ENCODE peak calls at places on chromosome 22, in nine cellular contexts. Z is ovary, B is OCI-LY7, W is heart right ventricle, D is mucosa of descending colon, S is heart left ventricle, P is lower lobe of right lung, O is fibroblast of lung, F is Peyer's patch. U is an unnamed sample.

GRCh38 chr22:19514831-19515565 is 9.2 kb downstream of the CLDN5 start:
- DNase-seq in Z (no peak), B (no peak), W (no peak), D (no peak), S (no peak), P (no peak), O (no peak), F (no peak), U (no peak)

GRCh38 chr22:38549106-38549884 is 20.7 kb downstream of the DMC1 start:
- DNase-seq in Z (no peak), B (peak; percentile 7), W (no peak), D (no peak), S (no peak), P (no peak), O (no peak), F (no peak), U (no peak)

GRCh38 chr22:29205598-29206371 is at the start of gene EMID1:
- DNase-seq in Z (peak; percentile 72), B (no peak), W (no peak), D (no peak), S (peak; percentile 28), P (peak; percentile 59), O (peak; percentile 35), F (no peak), U (peak; percentile 75)

GRCh38 chr22:26660961-26661578 is 3.7 kb downstream of the MIAT start:
- DNase-seq in Z (no peak), B (peak; percentile 51), W (no peak), D (no peak), S (no peak), P (no peak), O (peak; percentile 25), F (no peak), U (no peak)

GRCh38 chr22:43440103-43440387 is 28.2 kb downstream of the MPPED1 start:
- DNase-seq in Z (peak; percentile 10), B (no peak), W (no peak), D (no peak), S (no peak), P (no peak), O (no peak), F (no peak), U (no peak)

GRCh38 chr22:38572065-38572464 is 2.1 kb upstream of the DMC1 start:
- DNase-seq in Z (no peak), B (peak; percentile 66), W (peak; percentile 41), D (no peak), S (peak; percentile 32), P (no peak), O (peak; percentile 42), F (no peak), U (no peak)

GRCh38 chr22:42388130-42388797 is 43.9 kb downstream of the NFAM1 start:
- DNase-seq in Z (no peak), B (peak; percentile 15), W (no peak), D (no peak), S (no peak), P (no peak), O (peak; percentile 26), F (no peak), U (no peak)

GRCh38 chr22:18952022-18952421 is 15.9 kb upstream of the PRODH start:
- DNase-seq in Z (no peak), B (no peak), W (no peak), D (no peak), S (peak; percentile 3), P (peak; percentile 13), O (no peak), F (no peak), U (peak; percentile 55)

GRCh38 chr22:43384863-43385262 is 27.0 kb upstream of the MPPED1 start:
- DNase-seq in Z (no peak), B (no peak), W (no peak), D (no peak), S (no peak), P (peak; percentile 6), O (no peak), F (no peak), U (no peak)

GRCh38 chr22:16601437-16602223 is 9.0 kb upstream of the CCT8L2 start:
- DNase-seq in Z (peak; percentile 43), B (no peak), W (peak; percentile 21), D (no peak), S (peak; percentile 20), P (peak; percentile 53), O (no peak), F (no peak), U (no peak)

GRCh38 chr22:46677323-46678002 is 57.3 kb downstream of the GRAMD4 start:
- DNase-seq in Z (no peak), B (no peak), W (no peak), D (no peak), S (no peak), P (no peak), O (no peak), F (no peak), U (no peak)

GRCh38 chr22:25623310-25623734 is 58.8 kb downstream of the GRK3 start:
- DNase-seq in Z (no peak), B (peak; percentile 2), W (no peak), D (no peak), S (no peak), P (no peak), O (no peak), F (no peak), U (no peak)

GRCh38 chr22:38657248-38657909 is 941 bp downstream of the CBY1 start:
- DNase-seq in Z (no peak), B (peak; percentile 20), W (no peak), D (no peak), S (no peak), P (no peak), O (peak; percentile 32), F (peak; percentile 62), U (no peak)

GRCh38 chr22:29108137-29108536 is 35.3 kb downstream of the KREMEN1 start:
- DNase-seq in Z (no peak), B (no peak), W (no peak), D (no peak), S (no peak), P (no peak), O (peak; percentile 71), F (no peak), U (no peak)

GRCh38 chr22:46421272-46421671 is 85.8 kb downstream of the TRMU start:
- DNase-seq in Z (no peak), B (peak; percentile 68), W (no peak), D (no peak), S (no peak), P (peak; percentile 42), O (no peak), F (peak; percentile 87), U (no peak)

GRCh38 chr22:37498289-37498909 is 12.2 kb upstream of the MFNG start:
- DNase-seq in Z (no peak), B (peak; percentile 88), W (no peak), D (peak; percentile 82), S (no peak), P (no peak), O (no peak), F (peak; percentile 76), U (peak; percentile 68)
- TF ChIP-seq CTCF in Z (no peak), B (peak; percentile 83), W (peak; percentile 47), D (peak; percentile 64), S (peak; percentile 36), P (peak; percentile 63), O (no peak), F (peak; percentile 68), U (peak; percentile 55)

GRCh38 chr22:48316876-48317250 is 1510.8 kb downstream of the BRD1 start:
- DNase-seq in Z (peak; percentile 12), B (no peak), W (no peak), D (peak; percentile 19), S (no peak), P (no peak), O (no peak), F (no peak), U (no peak)
- H3K9me3 ChIP-seq in Z (no peaks in the 10 kb centered on the region), B (peaks cover 4% of the 10 kb centered on the region), W (no peaks in the 10 kb centered on the region), D (peaks cover 4% of the 10 kb centered on the region), S (peaks cover 9% of the 10 kb centered on the region), P (peaks cover 9% of the 10 kb centered on the region), O (no peaks in the 10 kb centered on the region), F (no peaks in the 10 kb centered on the region), U (no peaks in the 10 kb centered on the region)

GRCh38 chr22:33853200-33854097 is 66.8 kb downstream of the LARGE1 start:
- DNase-seq in Z (peak; percentile 69), B (peak; percentile 91), W (peak; percentile 68), D (peak; percentile 78), S (peak; percentile 76), P (peak; percentile 74), O (peak; percentile 85), F (peak; percentile 47), U (peak; percentile 84)

GRCh38 chr22:33851985-33852384 is 68.3 kb downstream of the LARGE1 start:
- DNase-seq in Z (no peak), B (no peak), W (no peak), D (no peak), S (no peak), P (no peak), O (no peak), F (no peak), U (no peak)

GRCh38 chr22:33850724-33851123 is 69.6 kb downstream of the LARGE1 start:
- DNase-seq in Z (no peak), B (no peak), W (no peak), D (no peak), S (no peak), P (no peak), O (no peak), F (no peak), U (no peak)

GRCh38 chr22:33850227-33850626 is 70.0 kb downstream of the LARGE1 start:
- DNase-seq in Z (no peak), B (no peak), W (no peak), D (no peak), S (no peak), P (no peak), O (no peak), F (no peak), U (no peak)

DNA sequence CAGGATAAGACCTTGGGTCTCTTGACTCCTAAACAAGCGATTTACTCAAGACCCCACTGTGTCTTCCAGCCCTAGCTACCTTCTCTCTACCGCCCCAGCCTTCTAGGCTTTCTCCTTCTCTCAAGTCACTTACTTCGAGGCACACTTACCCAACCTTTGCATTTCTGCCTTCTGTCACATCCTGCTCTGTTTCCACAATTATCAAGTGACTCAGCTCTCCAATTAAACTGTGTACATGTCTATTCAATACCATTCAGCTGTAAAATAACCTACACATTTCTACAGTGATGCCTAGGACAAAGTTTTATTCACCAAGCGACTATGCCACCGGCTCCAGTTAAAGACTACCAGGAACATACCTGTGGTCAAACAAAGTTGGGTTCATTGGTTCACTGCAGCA is 69.0 kb downstream of the LARGE1 start:
- DNase-seq in Z (no peak), B (peak; percentile 43), W (no peak), D (no peak), S (no peak), P (no peak), O (peak; percentile 34), F (no peak), U (no peak)
- H3K4me3 ChIP-seq in Z (no peak overlapping the region), B (no peak overlapping the region), W (no peak overlapping the region), D (no peak overlapping the region), S (no peak overlapping the region), P (no peak overlapping the region), O (no peak overlapping the region), F (no peak overlapping the region), U (no peak overlapping the region)

GRCh38 chr22:30422481-30423295 is 2.9 kb upstream of the MTFP1 start:
- DNase-seq in Z (peak; percentile 65), B (no peak), W (peak; percentile 28), D (peak; percentile 82), S (peak; percentile 29), P (peak; percentile 66), O (peak; percentile 98), F (peak; percentile 28), U (peak; percentile 80)
- TF ChIP-seq CTCF in Z (no peak), B (no peak), W (no peak), D (no peak), S (no peak), P (no peak), O (no peak), F (no peak), U (no peak)

GRCh38 chr22:49192180-49192856 is 635.4 kb downstream of the BRD1 start:
- DNase-seq in Z (no peak), B (no peak), W (no peak), D (no peak), S (no peak), P (no peak), O (no peak), F (no peak), U (no peak)
- H3K9me3 ChIP-seq in Z (no peaks in the 10 kb centered on the region), B (no peaks in the 10 kb centered on the region), W (no peaks in the 10 kb centered on the region), D (no peaks in the 10 kb centered on the region), S (no peaks in the 10 kb centered on the region), P (no peaks in the 10 kb centered on the region), O (no peaks in the 10 kb centered on the region), F (no peaks in the 10 kb centered on the region), U (no peaks in the 10 kb centered on the region)

U was measured in upper lobe of right lung.